ENCODE peak calls at places on chromosome 16, in four cellular contexts. K is MM.1S, J is PC-3, M is fibroblast of lung. H is an unnamed sample.

GRCh38 chr16:67873435-67874146 is 739 bp downstream of the EDC4 start:
- DNase-seq in K (no peak), J (no peak), M (peak; percentile 16), H (peak; percentile 7)

GRCh38 chr16:1003551-1004347 is 22.2 kb downstream of the SOX8 start:
- DNase-seq in K (peak; percentile 39), J (no peak), M (peak; percentile 34), H (peak; percentile 14)

GRCh38 chr16:57167951-57168350 is 17.9 kb downstream of the PSME3IP1 start:
- DNase-seq in K (peak; percentile 69), J (peak; percentile 57), M (peak; percentile 77), H (peak; percentile 83)

GRCh38 chr16:11587643-11588247 is 1.0 kb upstream of the LITAF start:
- DNase-seq in K (no peak), J (no peak), M (no peak), H (no peak)

GRCh38 chr16:26269663-26270062 is 577.9 kb downstream of the HS3ST4 start:
- DNase-seq in K (peak; percentile 56), J (no peak), M (no peak), H (no peak)

GRCh38 chr16:10447289-10447688 is 61.4 kb downstream of the ATF7IP2 start:
- DNase-seq in K (no peak), J (no peak), M (peak; percentile 3), H (no peak)

GRCh38 chr16:64981568-64982281 is 140.1 kb downstream of the CDH11 start:
- DNase-seq in K (no peak), J (no peak), M (no peak), H (no peak)

GRCh38 chr16:3597676-3598075 is 13.7 kb downstream of the SLX4 start:
- DNase-seq in K (no peak), J (no peak), M (no peak), H (no peak)

GRCh38 chr16:57591870-57592485 is 36.5 kb upstream of the ADGRG1 start:
- DNase-seq in K (no peak), J (no peak), M (no peak), H (no peak)

DNA sequence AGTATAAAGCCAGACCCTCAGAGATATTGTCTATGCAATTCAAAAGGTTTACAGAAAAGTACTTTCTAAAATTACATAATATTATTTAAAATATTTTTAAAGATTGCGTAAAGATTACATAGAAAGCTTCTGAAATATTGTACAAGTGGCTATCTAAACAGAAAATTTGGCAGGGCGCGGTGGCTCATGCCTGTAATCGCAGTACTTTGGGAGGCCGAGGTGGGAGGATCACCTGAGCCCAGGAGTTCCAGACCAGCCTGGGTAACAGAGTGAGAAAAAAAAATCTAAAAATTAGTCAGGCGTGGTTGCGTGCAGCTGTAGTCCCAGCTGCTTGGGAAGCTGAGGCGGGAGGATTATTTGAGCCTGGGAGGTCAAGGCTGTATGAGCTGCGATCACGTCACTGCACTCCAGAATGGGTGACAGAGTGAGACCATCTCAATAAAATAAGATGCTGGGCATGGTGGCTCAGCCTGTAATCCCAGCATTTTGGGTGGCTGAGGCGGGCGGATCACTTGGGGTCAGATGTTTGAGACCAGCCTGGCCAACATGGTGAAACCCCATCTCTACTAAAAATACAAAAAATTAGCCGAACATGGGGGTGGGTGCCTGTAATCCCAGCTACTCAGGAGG is 18.1 kb downstream of the UBN1 start:
- DNase-seq in K (no peak), J (no peak), M (no peak), H (no peak)
- H4K20me1 ChIP-seq in K (peaks cover 7% of the 10 kb centered on the region), J (peaks cover 5% of the 10 kb centered on the region), M (no peaks in the 10 kb centered on the region), H (peaks cover 56% of the 10 kb centered on the region)

GRCh38 chr16:85466989-85467388 is 146.1 kb upstream of the GSE1 start:
- DNase-seq in K (no peak), J (no peak), M (no peak), H (no peak)
- H4K20me1 ChIP-seq in K (no peaks in the 10 kb centered on the region), J (no peaks in the 10 kb centered on the region), M (peaks cover 2% of the 10 kb centered on the region), H (peaks cover 64% of the 10 kb centered on the region)

GRCh38 chr16:88435437-88436355 is 17.4 kb upstream of the ZFPM1 start:
- DNase-seq in K (no peak), J (no peak), M (no peak), H (no peak)
- H4K20me1 ChIP-seq in K (no peaks in the 10 kb centered on the region), J (no peaks in the 10 kb centered on the region), M (no peaks in the 10 kb centered on the region), H (peaks cover 39% of the 10 kb centered on the region)

GRCh38 chr16:84746875-84747274 is 47.1 kb downstream of the USP10 start:
- DNase-seq in K (no peak), J (no peak), M (no peak), H (no peak)
- H4K20me1 ChIP-seq in K (peaks cover 3% of the 10 kb centered on the region), J (peaks cover 20% of the 10 kb centered on the region), M (no peaks in the 10 kb centered on the region), H (peaks cover 36% of the 10 kb centered on the region)

DNA sequence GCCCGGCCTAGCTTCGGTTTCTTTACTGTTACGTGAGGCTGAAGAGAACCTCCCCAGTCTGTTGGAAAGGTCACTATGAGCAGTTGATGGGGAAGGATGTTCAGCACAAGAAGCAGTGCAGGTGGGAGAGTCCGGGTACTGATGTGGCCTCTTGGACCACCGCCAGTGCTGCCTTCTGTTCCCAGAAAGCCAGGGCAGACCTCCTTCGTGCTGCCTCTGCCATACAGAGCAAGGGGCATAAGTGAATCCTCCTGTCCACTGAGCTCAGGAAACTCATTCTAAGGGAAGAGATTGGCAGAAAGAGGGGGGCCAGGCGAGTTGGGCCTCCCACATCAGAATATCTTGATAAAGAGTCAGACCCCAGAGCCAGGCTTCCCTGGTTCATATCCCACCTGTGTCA is 3.7 kb downstream of the PPP4C start:
- DNase-seq in K (no peak), J (no peak), M (no peak), H (no peak)
- H4K20me1 ChIP-seq in K (no peaks in the 10 kb centered on the region), J (peaks cover 4% of the 10 kb centered on the region), M (no peaks in the 10 kb centered on the region), H (peaks cover 48% of the 10 kb centered on the region)

DNA sequence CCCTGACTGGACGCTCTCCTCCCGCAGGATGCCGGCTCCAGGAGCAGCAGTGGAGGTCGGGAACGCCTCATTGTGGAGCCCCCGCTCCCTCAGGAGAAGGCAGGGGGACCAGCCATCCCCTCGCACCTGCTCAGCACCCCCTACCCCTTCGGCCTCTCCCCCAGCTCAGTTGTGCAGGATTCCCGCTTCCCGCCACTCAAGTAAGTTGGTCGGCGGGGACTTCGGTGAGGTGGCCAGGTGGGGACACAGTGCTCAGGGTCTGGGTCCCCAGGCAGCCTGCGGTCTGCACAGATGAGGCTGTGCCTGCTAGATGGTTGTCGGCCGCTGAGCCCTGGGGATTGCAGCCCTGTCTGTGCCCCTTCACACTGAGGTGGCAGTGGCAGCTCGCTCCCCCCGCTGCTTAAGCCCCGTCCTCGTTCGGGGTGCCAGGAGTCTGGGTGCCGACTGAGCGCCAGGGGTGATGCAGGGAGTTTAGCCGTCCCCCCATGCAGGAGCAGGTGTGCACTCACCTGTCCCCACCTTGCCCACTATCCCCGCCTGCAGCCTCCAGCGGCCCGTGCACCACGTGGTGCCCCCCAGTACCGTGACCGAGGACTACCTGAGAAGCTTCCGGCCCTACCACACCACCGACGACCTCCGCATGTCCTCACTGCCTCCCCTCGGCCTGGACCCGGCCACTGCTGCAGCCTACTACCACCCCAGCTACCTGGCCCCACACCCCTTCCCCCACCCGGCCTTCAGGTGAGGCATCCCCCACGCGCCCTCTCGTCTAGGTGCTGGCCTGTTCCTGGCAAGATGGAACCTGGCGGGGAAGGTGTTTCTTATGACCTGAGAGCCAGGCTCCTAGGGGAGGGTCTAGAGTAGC is 34.3 kb downstream of the GINS2 start:
- DNase-seq in K (no peak), J (no peak), M (no peak), H (no peak)
- H4K20me1 ChIP-seq in K (no peaks in the 10 kb centered on the region), J (no peaks in the 10 kb centered on the region), M (no peaks in the 10 kb centered on the region), H (peaks cover 49% of the 10 kb centered on the region)

DNA sequence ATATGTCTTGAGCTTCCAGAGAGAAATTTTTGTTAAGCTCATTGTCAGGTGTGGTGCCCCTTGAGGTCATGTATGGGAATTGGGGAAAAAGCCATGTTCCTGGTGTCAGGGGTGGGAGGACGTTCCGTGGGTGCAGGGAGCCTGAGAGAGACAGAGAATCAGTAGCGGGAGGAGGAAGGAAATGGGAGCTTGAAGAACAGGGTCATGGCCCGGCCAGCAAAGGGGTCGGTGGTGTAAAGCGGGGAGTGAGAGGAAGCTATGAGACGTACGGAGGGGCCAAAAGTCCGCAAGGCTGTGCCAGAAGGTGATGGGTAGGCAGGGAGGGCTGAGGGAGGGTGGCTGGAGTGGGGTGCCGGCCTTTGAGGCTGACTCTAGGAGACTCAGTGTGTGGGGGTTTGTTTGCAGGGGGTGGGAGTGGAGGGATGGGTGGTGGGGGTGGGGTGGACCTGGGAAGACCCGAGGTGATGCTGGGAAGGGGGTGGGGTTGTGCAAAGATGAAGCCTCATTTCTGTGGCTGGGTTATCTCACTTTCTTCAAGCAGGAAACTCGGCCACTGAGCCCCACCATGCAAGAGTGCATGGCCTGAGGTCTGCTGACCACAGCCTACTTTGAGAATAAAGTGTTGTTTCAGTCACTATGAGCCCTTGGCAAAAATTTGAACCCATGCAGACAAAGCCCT is 63.6 kb downstream of the PLCG2 start:
- DNase-seq in K (no peak), J (no peak), M (no peak), H (no peak)
- H4K20me1 ChIP-seq in K (no peaks in the 10 kb centered on the region), J (no peaks in the 10 kb centered on the region), M (no peaks in the 10 kb centered on the region), H (no peaks in the 10 kb centered on the region)

DNA sequence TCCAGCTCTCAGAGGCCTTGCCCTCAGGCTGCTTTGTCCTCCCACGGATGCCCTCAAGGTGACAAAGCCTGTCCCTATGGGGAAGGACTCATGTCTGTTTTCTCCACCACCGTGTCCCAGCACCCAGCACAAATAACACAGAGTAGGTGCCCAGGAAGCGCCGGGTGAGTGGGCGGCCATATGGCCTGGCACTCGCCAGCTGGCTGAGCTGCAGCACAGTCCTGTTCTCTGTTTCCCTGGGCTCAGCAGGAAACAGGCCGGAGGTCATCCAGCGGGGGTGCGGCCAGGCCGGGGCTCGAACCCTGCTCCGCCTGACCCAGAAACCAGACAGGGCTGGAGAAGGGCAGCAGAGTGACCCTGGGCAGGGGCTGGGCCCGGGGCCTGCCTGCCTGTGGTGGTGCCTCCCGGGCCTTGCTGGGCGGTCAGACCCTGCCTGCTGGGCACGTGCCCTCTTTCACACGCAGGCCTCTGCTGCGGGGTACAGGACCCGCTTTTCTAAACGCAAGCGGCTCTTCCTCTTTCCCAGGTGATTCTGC is 139.0 kb upstream of the CIBAR2 start:
- DNase-seq in K (no peak), J (no peak), M (no peak), H (no peak)
- H4K20me1 ChIP-seq in K (no peaks in the 10 kb centered on the region), J (no peaks in the 10 kb centered on the region), M (no peaks in the 10 kb centered on the region), H (peaks cover 81% of the 10 kb centered on the region)

H was measured in IMR-90.